ENCODE peak calls at places on chromosomes 7 and 10, in nine cellular contexts. K is T-helper 1 cell; V is AG10803; X is SW480; C is T-helper 2 cell; D is ELF-1; I is ecto neural progenitor cell; N is stimulated activated CD4-positive, alpha-beta T cell treated with anti-CD3 and anti-CD28 coated beads, Interleukin-1b, Interleukin-23, amount 100 ng/mL, for 4 hours; G is astrocyte. B is an unnamed sample.

GRCh38 chr10:44931621-44932337 is 20.6 kb downstream of the TMEM72 start:
- DNase-seq in V (no peak), G (no peak), X (no peak), I (peak; percentile 31), K (no peak), N (no peak), C (no peak), D (no peak), B (no peak)

GRCh38 chr10:394061-394438 is 258.8 kb downstream of the ZMYND11 start:
- DNase-seq in C (no peak), I (no peak), K (no peak), G (no peak), X (no peak), N (no peak), V (no peak), D (no peak), B (no peak)

GRCh38 chr10:34109481-34109880 is 705.6 kb downstream of the PARD3 start:
- DNase-seq in K (no peak), N (no peak), D (no peak), I (no peak), X (no peak), C (no peak), G (no peak), V (no peak), B (no peak)

GRCh38 chr7:159078193-159078910 is 66.3 kb downstream of the VIPR2 start:
- DNase-seq in G (no peak), C (no peak), V (no peak), X (no peak), D (no peak), N (no peak), I (no peak), K (no peak), B (no peak)

GRCh38 chr7:3821473-3821872 is 520.4 kb downstream of the SDK1 start:
- DNase-seq in N (no peak), G (no peak), C (no peak), D (no peak), V (no peak), X (no peak), K (no peak), I (no peak), B (no peak)

GRCh38 chr10:97717627-97718026 is 4.1 kb downstream of the MARVELD1 start:
- DNase-seq in X (no peak), V (no peak), I (no peak), K (no peak), C (no peak), N (no peak), D (no peak), G (no peak), B (no peak)

GRCh38 chr7:6446977-6447588 is 671 bp downstream of the DAGLB start:
- DNase-seq in K (no peak), N (no peak), D (peak; percentile 85), X (peak; percentile 88), V (peak; percentile 83), G (peak; percentile 77), I (peak; percentile 55), C (no peak), B (peak; percentile 91)

GRCh38 chr10:122446668-122447410 is 7.6 kb upstream of the ARMS2 start:
- DNase-seq in V (no peak), X (peak; percentile 52), G (no peak), C (no peak), N (no peak), K (no peak), D (peak; percentile 61), I (no peak), B (no peak)